ENCODE peak calls at places on chromosomes 2 and 18, in four cellular contexts. N is NCI-H446, U is colonic mucosa, Y is immature natural killer cell. Z is an unnamed sample.
A peak's percentile ranks its signal among the peaks of the same experiment; 100 is the strongest.

GRCh38 chr2:235055891-235056516 is 104.2 kb downstream of the SH3BP4 start:
- DNase-seq in U (peak; percentile 43), N (peak; percentile 24), Y (no peak), Z (no peak)

GRCh38 chr2:158202151-158202778 is 100.6 kb downstream of the UPP2 start:
- DNase-seq in Y (no peak), U (no peak), N (peak; percentile 72), Z (no peak)

GRCh38 chr2:86747708-86748627 is 27.9 kb downstream of the RMND5A start:
- DNase-seq in Y (no peak), N (no peak), U (peak; percentile 33), Z (no peak)

GRCh38 chr2:219244789-219245147 is 476 bp downstream of the GLB1L start:
- DNase-seq in N (no peak), Y (no peak), U (no peak), Z (no peak)

GRCh38 chr2:28322051-28322450 is 70.6 kb upstream of the FOSL2 start:
- DNase-seq in Y (no peak), U (no peak), N (no peak), Z (no peak)

GRCh38 chr2:105790467-105791118 is 45.9 kb downstream of the NCK2 start:
- DNase-seq in Y (no peak), N (peak; percentile 38), U (peak; percentile 84), Z (no peak)

GRCh38 chr2:189540551-189540950 is 40.0 kb downstream of the SLC40A1 start:
- DNase-seq in Y (no peak), U (no peak), N (no peak), Z (no peak)

GRCh38 chr2:189601043-189601442 is 20.5 kb upstream of the SLC40A1 start:
- DNase-seq in N (no peak), U (no peak), Y (no peak), Z (no peak)

GRCh38 chr2:216017365-216017764 is 4.0 kb upstream of the MREG start:
- DNase-seq in Y (no peak), U (no peak), N (peak; percentile 9), Z (no peak)

GRCh38 chr2:204505488-204505887 is 39.8 kb upstream of the PARD3B start:
- DNase-seq in Y (no peak), N (no peak), U (no peak), Z (no peak)

GRCh38 chr2:37896319-37896718 is 28.8 kb upstream of the RMDN2 start:
- DNase-seq in N (peak; percentile 9), U (no peak), Y (no peak), Z (no peak)

GRCh38 chr2:238272156-238272555 is 16.3 kb downstream of the PER2 start:
- DNase-seq in U (no peak), Y (no peak), N (no peak), Z (no peak)

GRCh38 chr2:29053680-29054400 is 20.5 kb downstream of the PCARE start:
- DNase-seq in N (no peak), U (no peak), Y (no peak), Z (no peak)

GRCh38 chr2:96205888-96206287 is 2.7 kb downstream of the STARD7 start:
- DNase-seq in N (no peak), U (no peak), Y (no peak), Z (no peak)

GRCh38 chr2:20326163-20326780 is 24.4 kb downstream of the PUM2 start:
- DNase-seq in N (peak; percentile 67), Y (peak; percentile 39), U (peak; percentile 53), Z (no peak)

GRCh38 chr18:70288171-70288850 is 534 bp upstream of the SOCS6 start:
- DNase-seq in U (peak; percentile 57), N (no peak), Y (peak; percentile 9), Z (peak; percentile 58)

Z was measured in left ventricle myocardium superior.